ENCODE peak calls at places on chromosomes 2 and 18, in nine cellular contexts. E, D, V, L, Y, N, S, W and F are unnamed samples. For H4K20me1, the result is how much of the 10 kb centered on the place peaks cover.

GRCh38 chr2:9565436-9566153 is 10.0 kb upstream of the ADAM17 start:
- DNase-seq in E (no peak), D (peak), V (peak), L (no peak), Y (no peak), N (peak), S (peak), W (no peak), F (peak)

GRCh38 chr2:33133436-33133835 is 186.7 kb downstream of the LTBP1 start:
- DNase-seq in E (no peak), D (no peak), V (peak), L (no peak), Y (no peak), N (no peak), S (peak), W (no peak), F (no peak)

GRCh38 chr2:36618381-36618780 is 20.4 kb upstream of the FEZ2 start:
- DNase-seq in E (peak), D (peak), V (peak), L (peak), Y (peak), N (peak), S (peak), W (peak), F (peak)

GRCh38 chr2:154794328-154794870 is 95.9 kb downstream of the KCNJ3 start:
- DNase-seq in E (no peak), D (no peak), V (no peak), L (no peak), Y (no peak), N (no peak), S (no peak), W (no peak), F (no peak)

GRCh38 chr18:33870059-33870458 is 292.0 kb downstream of the ASXL3 start:
- DNase-seq in E (no peak), D (no peak), V (peak), L (no peak), Y (no peak), N (no peak), S (peak), W (no peak), F (no peak)

GRCh38 chr2:124810132-124810531 is 785.0 kb downstream of the CNTNAP5 start:
- DNase-seq in E (peak), D (no peak), V (peak), L (no peak), Y (peak), N (no peak), S (no peak), W (no peak), F (no peak)

GRCh38 chr18:74282359-74283254 is 9.2 kb downstream of the CYB5A start:
- DNase-seq in E (peak), D (no peak), V (no peak), L (no peak), Y (no peak), N (no peak), S (no peak), W (no peak), F (no peak)

GRCh38 chr2:234308073-234308813 is 188.6 kb downstream of the ARL4C start:
- DNase-seq in E (no peak), D (no peak), V (peak), L (no peak), Y (no peak), N (no peak), S (peak), W (no peak), F (no peak)

GRCh38 chr2:214987261-214987660 is 151.2 kb downstream of the ABCA12 start:
- DNase-seq in E (no peak), D (no peak), V (no peak), L (no peak), Y (no peak), N (peak), S (peak), W (no peak), F (peak)

GRCh38 chr2:163733301-163733938 is 2.4 kb downstream of the FIGN start:
- DNase-seq in E (no peak), D (no peak), V (peak), L (no peak), Y (peak), N (peak), S (no peak), W (no peak), F (peak)

GRCh38 chr2:24105816-24106215 is 17.3 kb downstream of the PFN4 start:
- DNase-seq in E (no peak), D (no peak), V (no peak), L (no peak), Y (no peak), N (peak), S (no peak), W (no peak), F (no peak)

GRCh38 chr2:8627019-8627691 is 54.7 kb upstream of the ID2 start:
- DNase-seq in E (peak), D (no peak), V (no peak), L (no peak), Y (no peak), N (no peak), S (no peak), W (no peak), F (peak)

GRCh38 chr2:225464346-225465025 is 65.0 kb downstream of the NYAP2 start:
- DNase-seq in E (no peak), D (no peak), V (no peak), L (no peak), Y (no peak), N (no peak), S (no peak), W (no peak), F (no peak)

GRCh38 chr2:38720613-38721241 is 30.4 kb downstream of the SRSF7 start:
- DNase-seq in E (no peak), D (peak), V (peak), L (no peak), Y (no peak), N (peak), S (peak), W (no peak), F (peak)

GRCh38 chr2:239548965-239549595 is 148.3 kb upstream of the HDAC4 start:
- DNase-seq in E (no peak), D (no peak), V (no peak), L (no peak), Y (no peak), N (no peak), S (no peak), W (no peak), F (no peak)

GRCh38 chr2:101418704-101419663 is 31.7 kb upstream of the CREG2 start:
- DNase-seq in E (peak), D (peak), V (peak), L (peak), Y (peak), N (peak), S (peak), W (peak), F (peak)

GRCh38 chr2:204108301-204108700 is 171.7 kb downstream of the ICOS start:
- DNase-seq in E (peak), D (no peak), V (no peak), L (peak), Y (peak), N (peak), S (peak), W (peak), F (no peak)

GRCh38 chr2:64213607-64214275 is 69.5 kb upstream of the PELI1 start:
- DNase-seq in E (no peak), D (no peak), V (no peak), L (no peak), Y (no peak), N (no peak), S (no peak), W (peak), F (no peak)

GRCh38 chr2:64212801-64213321 is 68.6 kb upstream of the PELI1 start:
- DNase-seq in E (no peak), D (peak), V (peak), L (peak), Y (no peak), N (peak), S (peak), W (peak), F (peak)

GRCh38 chr2:64211471-64211870 is 67.3 kb upstream of the PELI1 start:
- DNase-seq in E (no peak), D (peak), V (no peak), L (no peak), Y (no peak), N (no peak), S (no peak), W (no peak), F (no peak)

GRCh38 chr2:64210816-64211215 is 66.6 kb upstream of the PELI1 start:
- DNase-seq in E (no peak), D (peak), V (no peak), L (no peak), Y (no peak), N (no peak), S (no peak), W (no peak), F (no peak)

DNA sequence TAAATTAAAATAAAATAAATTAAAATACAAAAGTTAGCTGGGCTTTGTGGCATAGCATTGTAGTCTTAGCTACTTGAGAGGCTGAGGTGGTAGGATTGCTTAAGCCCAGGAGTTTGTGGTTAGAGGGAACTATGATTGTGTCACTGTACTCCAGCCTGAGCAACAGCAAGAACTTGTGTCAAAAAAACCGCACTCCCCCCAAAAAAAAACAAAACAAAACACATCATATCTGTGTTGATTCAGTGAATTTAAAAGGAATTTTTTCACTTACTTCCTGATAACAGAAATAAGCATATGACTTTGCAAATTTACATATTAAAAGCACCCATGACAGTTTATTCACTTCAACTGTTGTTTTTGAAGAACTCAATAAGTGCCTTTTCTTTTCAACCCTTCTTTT is 68.1 kb upstream of the PELI1 start:
- DNase-seq in E (no peak), D (peak), V (peak), L (no peak), Y (no peak), N (peak), S (peak), W (no peak), F (no peak)
- H2AFZ ChIP-seq in E (no peak), D (no peak), V (no peak), L (peak), Y (no peak), N (no peak), S (no peak), W (peak), F (no peak)

GRCh38 chr2:148867079-148867769 is 7.8 kb upstream of the KIF5C start:
- DNase-seq in E (no peak), D (no peak), V (no peak), L (no peak), Y (no peak), N (no peak), S (no peak), W (no peak), F (no peak)

GRCh38 chr2:148865515-148865914 is 9.5 kb upstream of the KIF5C start:
- DNase-seq in E (no peak), D (no peak), V (no peak), L (no peak), Y (no peak), N (no peak), S (no peak), W (no peak), F (no peak)

GRCh38 chr2:148860037-148860436 is 15.0 kb upstream of the KIF5C start:
- DNase-seq in E (no peak), D (no peak), V (no peak), L (no peak), Y (no peak), N (no peak), S (no peak), W (no peak), F (no peak)

GRCh38 chr2:148866091-148866490 is 8.9 kb upstream of the KIF5C start:
- DNase-seq in E (no peak), D (no peak), V (no peak), L (no peak), Y (no peak), N (no peak), S (no peak), W (no peak), F (no peak)

GRCh38 chr2:148861367-148861766 is 13.7 kb upstream of the KIF5C start:
- DNase-seq in E (no peak), D (no peak), V (no peak), L (no peak), Y (no peak), N (no peak), S (no peak), W (no peak), F (no peak)
- H3K4me3 ChIP-seq in E (peak), D (no peak), V (no peak), L (no peak), Y (no peak), N (no peak), S (no peak), W (no peak), F (no peak)

DNA sequence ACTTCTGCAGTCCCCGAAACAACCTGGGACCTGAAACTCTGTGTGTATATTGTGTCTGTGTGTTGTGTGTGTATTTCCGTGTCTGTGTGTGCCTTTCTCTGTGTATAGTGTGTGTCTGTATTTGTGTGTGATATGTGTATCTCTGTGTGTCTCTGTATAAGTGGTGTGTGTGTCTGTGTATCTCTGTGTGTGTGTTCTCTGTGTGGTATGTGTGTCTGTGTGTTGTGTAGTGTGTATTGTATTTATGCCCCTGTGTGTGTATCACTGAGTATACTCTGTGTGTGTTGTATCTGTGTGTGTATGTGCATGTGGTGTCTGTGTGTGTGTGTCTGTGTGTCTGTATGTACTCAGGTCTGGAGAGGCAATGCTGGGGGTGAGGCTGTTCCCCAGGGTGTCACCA is 11.6 kb downstream of the CASP8 start:
- DNase-seq in E (no peak), D (no peak), V (no peak), L (no peak), Y (no peak), N (no peak), S (no peak), W (no peak), F (no peak)
- H4K20me1 ChIP-seq in E (under half), D (under half), V (under half), L (under half), Y (under half), N (under half), S (under half), W (under half), F (under half)

GRCh38 chr2:58866946-58867345 is 625.8 kb upstream of the FANCL start:
- DNase-seq in E (no peak), D (no peak), V (no peak), L (no peak), Y (no peak), N (no peak), S (no peak), W (no peak), F (no peak)

GRCh38 chr2:58875462-58875861 is 634.3 kb upstream of the FANCL start:
- DNase-seq in E (no peak), D (no peak), V (no peak), L (no peak), Y (no peak), N (no peak), S (no peak), W (no peak), F (no peak)

GRCh38 chr2:58870704-58871103 is 629.6 kb upstream of the FANCL start:
- DNase-seq in E (no peak), D (no peak), V (peak), L (peak), Y (no peak), N (peak), S (no peak), W (peak), F (no peak)

GRCh38 chr2:58866527-58866926 is 625.4 kb upstream of the FANCL start:
- DNase-seq in E (no peak), D (no peak), V (no peak), L (no peak), Y (no peak), N (no peak), S (no peak), W (no peak), F (no peak)

DNA sequence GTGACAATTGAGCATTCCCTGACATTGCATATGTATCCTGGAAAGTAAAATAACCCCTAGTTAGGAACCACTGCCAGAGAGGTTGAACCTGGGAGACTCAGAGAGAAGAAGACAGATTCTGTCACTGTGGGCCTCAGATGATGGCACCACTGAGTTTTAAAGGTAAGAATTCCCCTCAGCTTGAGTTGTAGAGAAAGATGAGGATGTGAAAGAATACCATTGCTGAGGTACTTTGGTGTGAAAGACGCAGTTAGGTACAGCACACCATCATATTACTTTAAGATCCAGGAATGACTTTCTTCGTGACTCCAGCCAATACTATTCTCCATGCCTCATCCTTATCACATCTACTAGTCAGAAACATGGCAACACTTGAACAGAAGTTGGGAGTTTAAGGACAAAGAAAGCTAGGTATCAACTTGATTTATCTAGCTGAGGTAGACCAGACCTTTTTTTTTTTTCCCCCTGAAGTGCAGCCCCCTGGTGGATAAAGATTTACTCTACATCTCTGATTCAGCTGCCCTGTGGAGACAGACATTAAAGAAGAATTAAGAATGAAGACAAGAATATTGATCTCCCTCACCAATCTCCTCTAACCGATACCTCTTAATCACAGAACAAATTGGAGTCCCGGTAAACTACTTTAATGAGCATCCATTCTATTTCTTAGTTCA is 630.5 kb upstream of the FANCL start:
- DNase-seq in E (no peak), D (no peak), V (no peak), L (peak), Y (no peak), N (peak), S (no peak), W (peak), F (no peak)
- H2AFZ ChIP-seq in E (no peak), D (no peak), V (no peak), L (no peak), Y (no peak), N (no peak), S (no peak), W (no peak), F (no peak)

GRCh38 chr2:195536863-195537262 is 120.2 kb upstream of the SLC39A10 start:
- DNase-seq in E (no peak), D (no peak), V (no peak), L (no peak), Y (no peak), N (no peak), S (no peak), W (no peak), F (no peak)

GRCh38 chr2:195538937-195539336 is 118.1 kb upstream of the SLC39A10 start:
- DNase-seq in E (no peak), D (no peak), V (no peak), L (no peak), Y (no peak), N (no peak), S (no peak), W (peak), F (no peak)

GRCh38 chr2:195533771-195534642 is 123.0 kb upstream of the SLC39A10 start:
- DNase-seq in E (no peak), D (peak), V (peak), L (no peak), Y (no peak), N (peak), S (peak), W (peak), F (peak)

GRCh38 chr2:195537811-195538210 is 119.2 kb upstream of the SLC39A10 start:
- DNase-seq in E (no peak), D (no peak), V (no peak), L (no peak), Y (no peak), N (no peak), S (no peak), W (no peak), F (no peak)

DNA sequence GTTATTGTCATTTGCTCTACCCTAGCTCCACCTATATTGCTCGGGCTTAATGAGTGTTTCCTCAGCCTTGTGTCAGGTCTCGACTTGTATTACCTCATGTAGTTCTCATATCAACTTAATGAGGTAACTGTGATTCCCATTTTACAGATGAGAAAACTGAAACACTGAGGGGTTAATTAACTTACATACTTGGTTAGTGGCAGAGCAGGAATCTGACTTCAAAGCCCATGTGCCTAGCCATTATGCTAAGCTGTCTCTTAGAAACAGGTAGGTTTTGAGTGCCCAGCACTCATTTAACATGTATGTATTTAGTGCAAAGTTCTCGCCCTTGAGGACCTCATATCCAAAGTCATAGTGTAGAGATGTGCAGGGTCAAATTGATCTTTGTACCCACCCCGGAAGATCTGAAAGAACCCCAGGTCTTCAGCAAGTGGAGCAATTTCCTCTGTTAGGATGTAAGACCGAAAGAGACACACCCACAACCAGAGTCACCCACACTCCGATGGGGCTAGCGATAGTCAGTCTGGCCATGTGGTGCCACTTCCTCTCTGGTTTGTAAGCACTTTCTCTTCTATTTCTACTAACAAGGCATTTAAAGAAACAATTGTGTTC is 121.0 kb upstream of the SLC39A10 start:
- DNase-seq in E (no peak), D (no peak), V (no peak), L (no peak), Y (no peak), N (no peak), S (no peak), W (peak), F (no peak)
- H3K4me3 ChIP-seq in E (no peak), D (no peak), V (no peak), L (no peak), Y (no peak), N (no peak), S (no peak), W (no peak), F (no peak)

DNA sequence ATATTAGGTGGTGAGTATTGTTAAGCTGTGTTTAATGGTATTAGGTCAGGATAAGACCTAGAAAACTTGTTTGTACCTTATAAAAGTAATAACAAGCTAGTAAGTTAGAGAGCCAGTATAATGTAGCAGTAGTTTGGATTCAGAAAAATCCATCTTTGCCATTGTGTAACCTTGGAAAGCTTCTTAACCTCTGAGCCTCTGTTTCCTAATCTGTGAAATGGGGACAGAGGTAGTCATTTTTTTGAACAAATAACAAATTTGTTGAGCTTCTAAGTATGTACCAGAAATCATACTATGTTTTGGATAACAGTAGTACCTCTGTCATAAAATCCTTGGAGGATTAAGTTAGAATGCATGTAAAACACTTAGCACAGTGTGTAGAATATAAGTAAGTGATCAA is 12.5 kb downstream of the GLS start:
- DNase-seq in E (no peak), D (no peak), V (no peak), L (no peak), Y (no peak), N (no peak), S (no peak), W (no peak), F (no peak)
- H4K20me1 ChIP-seq in E (under half), D (under half), V (half or more), L (under half), Y (half or more), N (under half), S (half or more), W (under half), F (half or more)

GRCh38 chr2:20957745-20958144 is 86.1 kb downstream of the APOB start:
- DNase-seq in E (no peak), D (no peak), V (no peak), L (no peak), Y (no peak), N (no peak), S (no peak), W (no peak), F (no peak)
- H2AFZ ChIP-seq in E (no peak), D (no peak), V (no peak), L (no peak), Y (no peak), N (no peak), S (no peak), W (no peak), F (no peak)